ENCODE peak calls at places on chromosome 1, in six cellular contexts. One of them, this sample, is unnamed.

GRCh38 chr1:204408074-204408507 is 3.5 kb downstream of the PPP1R15B start:
- DNase-seq in H9: no peak
- DNase-seq in H1: peak; percentile 41
- DNase-seq in IMR-90: peak; percentile 74
- DNase-seq in trophoblast cell: no peak
- DNase-seq in mesenchymal stem cell: peak; percentile 70
- DNase-seq in this sample: no peak

GRCh38 chr1:101653482-101653946 is 343.2 kb downstream of the OLFM3 start:
- DNase-seq in H9: peak; percentile 78
- DNase-seq in H1: peak; percentile 67
- DNase-seq in IMR-90: peak; percentile 1
- DNase-seq in trophoblast cell: no peak
- DNase-seq in mesenchymal stem cell: peak; percentile 10
- DNase-seq in this sample: peak; percentile 32

GRCh38 chr1:214824758-214825157 is 221.8 kb downstream of the CENPF start:
- DNase-seq in H9: no peak
- DNase-seq in H1: no peak
- DNase-seq in IMR-90: no peak
- DNase-seq in trophoblast cell: no peak
- DNase-seq in mesenchymal stem cell: no peak
- DNase-seq in this sample: no peak

GRCh38 chr1:51203121-51203873 is 32.8 kb upstream of the RNF11 start:
- DNase-seq in H9: no peak
- DNase-seq in H1: no peak
- DNase-seq in IMR-90: no peak
- DNase-seq in trophoblast cell: no peak
- DNase-seq in mesenchymal stem cell: no peak
- DNase-seq in this sample: no peak

GRCh38 chr1:37159102-37159501 is 124.8 kb upstream of the GRIK3 start:
- DNase-seq in H9: no peak
- DNase-seq in H1: peak; percentile 47
- DNase-seq in IMR-90: no peak
- DNase-seq in trophoblast cell: no peak
- DNase-seq in mesenchymal stem cell: no peak
- DNase-seq in this sample: no peak

GRCh38 chr1:40753142-40753882 is 30.3 kb upstream of the KCNQ4 start:
- DNase-seq in H9: no peak
- DNase-seq in H1: no peak
- DNase-seq in IMR-90: no peak
- DNase-seq in trophoblast cell: no peak
- DNase-seq in mesenchymal stem cell: no peak
- DNase-seq in this sample: no peak

GRCh38 chr1:161225178-161225533 is 704 bp upstream of the TOMM40L start:
- DNase-seq in H9: no peak
- DNase-seq in H1: no peak
- DNase-seq in IMR-90: no peak
- DNase-seq in trophoblast cell: no peak
- DNase-seq in mesenchymal stem cell: no peak
- DNase-seq in this sample: no peak

GRCh38 chr1:165352442-165353293 is 3.8 kb downstream of the LMX1A start:
- DNase-seq in H9: peak; percentile 65
- DNase-seq in H1: peak; percentile 80
- DNase-seq in IMR-90: no peak
- DNase-seq in trophoblast cell: no peak
- DNase-seq in mesenchymal stem cell: no peak
- DNase-seq in this sample: no peak

GRCh38 chr1:2375923-2376260 is 15.5 kb downstream of the MORN1 start:
- DNase-seq in H9: no peak
- DNase-seq in H1: no peak
- DNase-seq in IMR-90: no peak
- DNase-seq in trophoblast cell: no peak
- DNase-seq in mesenchymal stem cell: no peak
- DNase-seq in this sample: no peak

GRCh38 chr1:67682659-67683197 is 2.3 kb upstream of the GADD45A start:
- DNase-seq in H9: no peak
- DNase-seq in H1: no peak
- DNase-seq in IMR-90: peak; percentile 94
- DNase-seq in trophoblast cell: peak; percentile 95
- DNase-seq in mesenchymal stem cell: peak; percentile 65
- DNase-seq in this sample: no peak

GRCh38 chr1:174898102-174898802 is 101.5 kb upstream of the CACYBP start:
- DNase-seq in H9: no peak
- DNase-seq in H1: no peak
- DNase-seq in IMR-90: no peak
- DNase-seq in trophoblast cell: no peak
- DNase-seq in mesenchymal stem cell: no peak
- DNase-seq in this sample: no peak
- H3K14ac ChIP-seq in H9: no peak overlapping the region
- H3K14ac ChIP-seq in H1: no peak overlapping the region
- H3K14ac ChIP-seq in IMR-90: no peak overlapping the region
- H3K14ac ChIP-seq in trophoblast cell: no peak overlapping the region
- H3K14ac ChIP-seq in mesenchymal stem cell: no peak overlapping the region
- H3K14ac ChIP-seq in this sample: no peak overlapping the region

DNA sequence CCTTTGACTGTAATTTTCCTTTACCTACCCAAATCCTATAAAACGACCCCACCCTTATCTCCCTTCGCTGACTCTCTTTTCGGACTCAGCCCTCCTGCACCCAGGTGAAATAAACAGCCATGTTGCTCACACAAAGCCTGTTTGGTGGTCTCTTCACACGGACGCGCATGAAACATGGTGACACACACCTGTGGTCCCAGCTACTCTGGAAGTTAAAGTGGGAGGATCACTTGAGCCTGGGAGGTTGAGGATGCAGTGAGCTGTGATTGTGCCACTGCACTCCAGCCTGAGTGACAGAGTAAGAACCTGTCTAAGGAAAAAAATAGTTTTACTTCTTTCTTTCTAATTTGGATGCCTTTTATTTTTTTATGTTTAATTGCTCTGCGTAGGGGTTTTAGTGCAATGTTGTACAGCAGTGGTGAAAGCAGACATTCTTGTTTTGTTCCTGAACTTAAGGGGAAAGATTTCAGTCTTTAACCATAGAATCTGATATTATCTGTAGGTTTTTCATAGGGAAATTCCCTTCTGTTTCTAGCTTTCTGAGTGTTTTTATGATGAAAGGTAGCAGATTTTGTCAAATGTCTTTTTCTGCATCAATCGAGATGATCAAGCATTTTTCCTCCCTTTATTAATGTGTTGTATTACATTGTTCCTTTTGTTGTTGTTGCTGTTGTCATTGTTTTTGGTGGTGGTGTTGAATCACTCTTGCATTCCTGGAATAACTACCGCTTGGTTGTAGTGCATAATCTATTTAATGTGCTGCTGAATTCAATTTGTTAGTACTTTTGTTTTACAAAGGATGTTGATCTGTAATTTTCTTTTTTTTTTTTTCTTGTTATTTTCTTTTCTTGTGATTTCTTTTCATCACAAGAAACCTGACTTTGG is 497.4 kb downstream of the DISC1 start:
- DNase-seq in H9: peak; percentile 57
- DNase-seq in H1: no peak
- DNase-seq in IMR-90: no peak
- DNase-seq in trophoblast cell: peak; percentile 36
- DNase-seq in mesenchymal stem cell: peak; percentile 15
- DNase-seq in this sample: no peak
- H3K9ac ChIP-seq in H9: peak overlapping the region; percentile 47
- H3K9ac ChIP-seq in H1: peak overlapping the region; percentile 10
- H3K9ac ChIP-seq in IMR-90: no peak overlapping the region
- H3K9ac ChIP-seq in trophoblast cell: no peak overlapping the region
- H3K9ac ChIP-seq in mesenchymal stem cell: no peak overlapping the region
- H3K9ac ChIP-seq in this sample: no peak overlapping the region

GRCh38 chr1:29475256-29475800 is 239.0 kb downstream of the PTPRU start:
- DNase-seq in H9: peak; percentile 24
- DNase-seq in H1: no peak
- DNase-seq in IMR-90: no peak
- DNase-seq in trophoblast cell: no peak
- DNase-seq in mesenchymal stem cell: no peak
- DNase-seq in this sample: no peak

GRCh38 chr1:29474274-29474824 is 238.0 kb downstream of the PTPRU start:
- DNase-seq in H9: no peak
- DNase-seq in H1: no peak
- DNase-seq in IMR-90: no peak
- DNase-seq in trophoblast cell: no peak
- DNase-seq in mesenchymal stem cell: no peak
- DNase-seq in this sample: no peak

GRCh38 chr1:29474845-29475244 is 238.5 kb downstream of the PTPRU start:
- DNase-seq in H9: no peak
- DNase-seq in H1: no peak
- DNase-seq in IMR-90: no peak
- DNase-seq in trophoblast cell: no peak
- DNase-seq in mesenchymal stem cell: no peak
- DNase-seq in this sample: no peak

GRCh38 chr1:29471487-29472313 is 235.4 kb downstream of the PTPRU start:
- DNase-seq in H9: peak; percentile 41
- DNase-seq in H1: no peak
- DNase-seq in IMR-90: no peak
- DNase-seq in trophoblast cell: no peak
- DNase-seq in mesenchymal stem cell: no peak
- DNase-seq in this sample: no peak

GRCh38 chr1:29473167-29473855 is 237.0 kb downstream of the PTPRU start:
- DNase-seq in H9: no peak
- DNase-seq in H1: no peak
- DNase-seq in IMR-90: no peak
- DNase-seq in trophoblast cell: no peak
- DNase-seq in mesenchymal stem cell: no peak
- DNase-seq in this sample: no peak
- H3K14ac ChIP-seq in H9: no peak overlapping the region
- H3K14ac ChIP-seq in H1: no peak overlapping the region
- H3K14ac ChIP-seq in IMR-90: no peak overlapping the region
- H3K14ac ChIP-seq in trophoblast cell: no peak overlapping the region
- H3K14ac ChIP-seq in mesenchymal stem cell: no peak overlapping the region
- H3K14ac ChIP-seq in this sample: no peak overlapping the region

DNA sequence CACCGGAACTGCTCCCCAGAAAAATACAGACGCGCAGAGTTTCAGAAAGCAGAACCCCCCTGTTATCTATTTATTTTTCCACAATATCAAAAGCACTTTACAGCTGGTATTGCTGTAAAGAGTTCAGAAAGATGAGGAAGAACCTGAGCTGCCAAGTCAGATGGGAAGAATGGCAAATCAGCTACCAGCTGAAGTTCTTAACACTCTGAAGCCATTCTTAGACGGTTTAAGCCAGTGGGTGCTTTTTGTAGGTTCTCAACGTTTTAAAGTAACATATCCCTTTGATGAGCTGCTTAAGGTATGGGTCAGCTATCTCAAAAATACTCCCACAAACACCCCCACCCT is 703 bp upstream of the AKIRIN1 start:
- DNase-seq in H9: no peak
- DNase-seq in H1: no peak
- DNase-seq in IMR-90: peak; percentile 37
- DNase-seq in trophoblast cell: peak; percentile 55
- DNase-seq in mesenchymal stem cell: peak; percentile 33
- DNase-seq in this sample: no peak
- H3K9ac ChIP-seq in H9: peak overlapping the region; percentile 45
- H3K9ac ChIP-seq in H1: no peak overlapping the region
- H3K9ac ChIP-seq in IMR-90: peak overlapping the region; percentile 70
- H3K9ac ChIP-seq in trophoblast cell: no peak overlapping the region
- H3K9ac ChIP-seq in mesenchymal stem cell: peak overlapping the region; percentile 89
- H3K9ac ChIP-seq in this sample: no peak overlapping the region

DNA sequence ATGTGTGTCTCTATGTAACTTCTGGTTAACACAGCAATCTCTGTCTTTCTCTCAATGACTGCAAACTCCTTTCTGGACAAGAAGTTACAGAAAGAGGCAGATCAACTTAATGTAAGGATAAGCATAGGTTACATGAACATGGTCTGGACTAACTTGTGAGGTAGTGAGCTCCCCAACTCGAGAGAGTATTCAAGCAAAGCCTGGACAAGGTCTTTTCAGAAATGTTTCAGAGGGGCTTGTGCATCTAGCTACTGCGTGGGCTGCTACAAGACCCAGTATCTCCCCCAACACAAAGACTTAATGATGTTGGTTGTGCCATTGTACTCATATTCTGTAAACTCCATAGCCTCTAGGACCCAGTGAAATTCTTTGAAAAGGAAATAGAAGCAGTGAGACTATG is 23.5 kb upstream of the CLSTN1 start:
- DNase-seq in H9: no peak
- DNase-seq in H1: no peak
- DNase-seq in IMR-90: no peak
- DNase-seq in trophoblast cell: no peak
- DNase-seq in mesenchymal stem cell: no peak
- DNase-seq in this sample: no peak
- H3K14ac ChIP-seq in H9: no peak overlapping the region
- H3K14ac ChIP-seq in H1: no peak overlapping the region
- H3K14ac ChIP-seq in IMR-90: no peak overlapping the region
- H3K14ac ChIP-seq in trophoblast cell: no peak overlapping the region
- H3K14ac ChIP-seq in mesenchymal stem cell: no peak overlapping the region
- H3K14ac ChIP-seq in this sample: no peak overlapping the region